ENCODE peak calls at places on chromosomes 12 and 14, in nine cellular contexts. One of them, this sample, is unnamed.

GRCh38 chr12:75722714-75723200 is 211.3 kb upstream of the KRR1 start:
- DNase-seq in heart right ventricle: peak
- DNase-seq in GM20000: peak
- DNase-seq in AG09319: peak
- DNase-seq in fibroblast of mammary gland: peak
- DNase-seq in cardiac muscle cell: no peak
- DNase-seq in stomach: no peak
- DNase-seq in astrocyte of the spinal cord: peak
- DNase-seq in right lobe of liver: no peak
- DNase-seq in this sample: no peak

GRCh38 chr12:57779736-57780135 is 2.9 kb upstream of the TSFM start:
- DNase-seq in astrocyte of the spinal cord: no peak
- DNase-seq in cardiac muscle cell: no peak
- DNase-seq in fibroblast of mammary gland: peak
- DNase-seq in heart right ventricle: no peak
- DNase-seq in GM20000: no peak
- DNase-seq in AG09319: no peak
- DNase-seq in stomach: no peak
- DNase-seq in right lobe of liver: no peak
- DNase-seq in this sample: no peak

GRCh38 chr12:22083167-22083566 is 37.1 kb downstream of the CMAS start:
- DNase-seq in astrocyte of the spinal cord: peak
- DNase-seq in heart right ventricle: no peak
- DNase-seq in fibroblast of mammary gland: peak
- DNase-seq in GM20000: peak
- DNase-seq in cardiac muscle cell: peak
- DNase-seq in right lobe of liver: no peak
- DNase-seq in AG09319: peak
- DNase-seq in stomach: no peak
- DNase-seq in this sample: no peak

GRCh38 chr14:95516554-95517209 is at the start of gene SYNE3:
- DNase-seq in GM20000: peak
- DNase-seq in heart right ventricle: peak
- DNase-seq in AG09319: no peak
- DNase-seq in cardiac muscle cell: peak
- DNase-seq in astrocyte of the spinal cord: no peak
- DNase-seq in right lobe of liver: peak
- DNase-seq in fibroblast of mammary gland: no peak
- DNase-seq in stomach: peak
- DNase-seq in this sample: peak

GRCh38 chr14:51457858-51458562 is 193.7 kb upstream of the FRMD6 start:
- DNase-seq in AG09319: no peak
- DNase-seq in cardiac muscle cell: no peak
- DNase-seq in stomach: no peak
- DNase-seq in heart right ventricle: no peak
- DNase-seq in GM20000: no peak
- DNase-seq in fibroblast of mammary gland: no peak
- DNase-seq in right lobe of liver: no peak
- DNase-seq in astrocyte of the spinal cord: no peak
- DNase-seq in this sample: no peak

GRCh38 chr14:72932893-72933292 is 6.6 kb downstream of the DCAF4 start:
- DNase-seq in cardiac muscle cell: no peak
- DNase-seq in stomach: no peak
- DNase-seq in astrocyte of the spinal cord: no peak
- DNase-seq in heart right ventricle: no peak
- DNase-seq in AG09319: no peak
- DNase-seq in GM20000: no peak
- DNase-seq in fibroblast of mammary gland: no peak
- DNase-seq in right lobe of liver: no peak
- DNase-seq in this sample: no peak

GRCh38 chr12:15556411-15556810 is 232.8 kb downstream of the EPS8 start:
- DNase-seq in right lobe of liver: no peak
- DNase-seq in AG09319: no peak
- DNase-seq in heart right ventricle: no peak
- DNase-seq in GM20000: no peak
- DNase-seq in stomach: no peak
- DNase-seq in cardiac muscle cell: no peak
- DNase-seq in fibroblast of mammary gland: no peak
- DNase-seq in astrocyte of the spinal cord: no peak
- DNase-seq in this sample: no peak

GRCh38 chr12:53066594-53066978 is 12.6 kb downstream of the SPRYD3 start:
- DNase-seq in cardiac muscle cell: no peak
- DNase-seq in astrocyte of the spinal cord: no peak
- DNase-seq in AG09319: no peak
- DNase-seq in heart right ventricle: no peak
- DNase-seq in right lobe of liver: no peak
- DNase-seq in stomach: peak
- DNase-seq in fibroblast of mammary gland: no peak
- DNase-seq in GM20000: no peak
- DNase-seq in this sample: no peak

GRCh38 chr14:92093320-92093719 is 13.1 kb downstream of the ATXN3 start:
- DNase-seq in AG09319: no peak
- DNase-seq in astrocyte of the spinal cord: no peak
- DNase-seq in stomach: no peak
- DNase-seq in right lobe of liver: no peak
- DNase-seq in cardiac muscle cell: no peak
- DNase-seq in heart right ventricle: no peak
- DNase-seq in GM20000: no peak
- DNase-seq in fibroblast of mammary gland: peak
- DNase-seq in this sample: no peak

GRCh38 chr14:94109915-94110250 is 653 bp upstream of the IFI27 start:
- DNase-seq in AG09319: no peak
- DNase-seq in fibroblast of mammary gland: no peak
- DNase-seq in heart right ventricle: no peak
- DNase-seq in GM20000: no peak
- DNase-seq in astrocyte of the spinal cord: no peak
- DNase-seq in cardiac muscle cell: no peak
- DNase-seq in right lobe of liver: no peak
- DNase-seq in stomach: no peak
- DNase-seq in this sample: no peak

GRCh38 chr12:117832459-117833457 is 136.0 kb downstream of the KSR2 start:
- DNase-seq in astrocyte of the spinal cord: peak
- DNase-seq in heart right ventricle: no peak
- DNase-seq in stomach: no peak
- DNase-seq in GM20000: no peak
- DNase-seq in AG09319: no peak
- DNase-seq in right lobe of liver: no peak
- DNase-seq in fibroblast of mammary gland: peak
- DNase-seq in cardiac muscle cell: no peak
- DNase-seq in this sample: no peak

DNA sequence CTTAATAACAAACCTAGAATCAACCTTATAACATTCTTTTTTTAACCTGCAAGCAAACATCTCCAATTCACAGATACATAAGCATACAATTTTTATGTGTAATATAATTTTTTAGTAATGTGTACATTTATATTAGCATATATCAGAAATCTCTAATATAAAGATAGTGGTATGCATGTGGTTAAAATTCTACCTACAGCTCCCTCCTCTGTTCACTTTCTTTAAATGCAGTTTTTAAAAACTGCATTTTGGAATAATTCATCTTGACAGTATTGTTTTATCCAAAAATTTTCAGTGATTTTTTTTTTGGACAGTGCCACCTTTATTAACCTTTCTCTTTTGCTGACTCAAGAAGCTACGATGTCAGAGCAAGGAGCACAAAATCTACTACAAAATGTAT is 13.2 kb upstream of the RXYLT1 start:
- DNase-seq in right lobe of liver: no peak
- DNase-seq in cardiac muscle cell: no peak
- DNase-seq in stomach: no peak
- DNase-seq in heart right ventricle: no peak
- DNase-seq in GM20000: no peak
- DNase-seq in AG09319: no peak
- DNase-seq in fibroblast of mammary gland: no peak
- DNase-seq in astrocyte of the spinal cord: no peak
- DNase-seq in this sample: no peak
- TF ChIP-seq CTCF in right lobe of liver: no peak
- TF ChIP-seq CTCF in cardiac muscle cell: peak
- TF ChIP-seq CTCF in stomach: no peak
- TF ChIP-seq CTCF in heart right ventricle: peak
- TF ChIP-seq CTCF in GM20000: no peak
- TF ChIP-seq CTCF in AG09319: peak
- TF ChIP-seq CTCF in fibroblast of mammary gland: peak
- TF ChIP-seq CTCF in astrocyte of the spinal cord: peak
- TF ChIP-seq CTCF in this sample: no peak

GRCh38 chr12:105233045-105233905 is 2.7 kb downstream of the APPL2 start:
- DNase-seq in heart right ventricle: no peak
- DNase-seq in cardiac muscle cell: no peak
- DNase-seq in fibroblast of mammary gland: peak
- DNase-seq in stomach: no peak
- DNase-seq in right lobe of liver: no peak
- DNase-seq in astrocyte of the spinal cord: no peak
- DNase-seq in AG09319: no peak
- DNase-seq in GM20000: no peak
- DNase-seq in this sample: no peak

GRCh38 chr12:105234197-105234596 is 1.8 kb downstream of the APPL2 start:
- DNase-seq in stomach: no peak
- DNase-seq in GM20000: no peak
- DNase-seq in heart right ventricle: no peak
- DNase-seq in cardiac muscle cell: no peak
- DNase-seq in fibroblast of mammary gland: no peak
- DNase-seq in AG09319: no peak
- DNase-seq in right lobe of liver: no peak
- DNase-seq in astrocyte of the spinal cord: no peak
- DNase-seq in this sample: no peak

GRCh38 chr12:105237671-105238070 is 1.7 kb upstream of the APPL2 start:
- DNase-seq in stomach: no peak
- DNase-seq in AG09319: no peak
- DNase-seq in cardiac muscle cell: no peak
- DNase-seq in heart right ventricle: no peak
- DNase-seq in right lobe of liver: no peak
- DNase-seq in astrocyte of the spinal cord: no peak
- DNase-seq in fibroblast of mammary gland: no peak
- DNase-seq in GM20000: no peak
- DNase-seq in this sample: no peak

GRCh38 chr12:105235299-105235746 is 651 bp downstream of the APPL2 start:
- DNase-seq in cardiac muscle cell: no peak
- DNase-seq in GM20000: peak
- DNase-seq in fibroblast of mammary gland: peak
- DNase-seq in stomach: no peak
- DNase-seq in astrocyte of the spinal cord: peak
- DNase-seq in right lobe of liver: no peak
- DNase-seq in AG09319: no peak
- DNase-seq in heart right ventricle: no peak
- DNase-seq in this sample: no peak

GRCh38 chr12:105235747-105236476 is at the start of gene APPL2:
- DNase-seq in right lobe of liver: peak
- DNase-seq in GM20000: peak
- DNase-seq in fibroblast of mammary gland: peak
- DNase-seq in astrocyte of the spinal cord: peak
- DNase-seq in cardiac muscle cell: peak
- DNase-seq in heart right ventricle: peak
- DNase-seq in AG09319: peak
- DNase-seq in stomach: peak
- DNase-seq in this sample: peak
- TF ChIP-seq CTCF in right lobe of liver: peak
- TF ChIP-seq CTCF in GM20000: no peak
- TF ChIP-seq CTCF in fibroblast of mammary gland: no peak
- TF ChIP-seq CTCF in astrocyte of the spinal cord: no peak
- TF ChIP-seq CTCF in cardiac muscle cell: peak
- TF ChIP-seq CTCF in heart right ventricle: peak
- TF ChIP-seq CTCF in AG09319: no peak
- TF ChIP-seq CTCF in stomach: peak
- TF ChIP-seq CTCF in this sample: peak

GRCh38 chr12:130706311-130706710 is 9.8 kb downstream of the RIMBP2 start:
- DNase-seq in heart right ventricle: no peak
- DNase-seq in fibroblast of mammary gland: no peak
- DNase-seq in right lobe of liver: no peak
- DNase-seq in AG09319: no peak
- DNase-seq in cardiac muscle cell: no peak
- DNase-seq in astrocyte of the spinal cord: no peak
- DNase-seq in stomach: peak
- DNase-seq in GM20000: no peak
- DNase-seq in this sample: no peak

GRCh38 chr12:130705174-130705880 is 10.8 kb downstream of the RIMBP2 start:
- DNase-seq in GM20000: no peak
- DNase-seq in AG09319: no peak
- DNase-seq in cardiac muscle cell: no peak
- DNase-seq in heart right ventricle: no peak
- DNase-seq in stomach: no peak
- DNase-seq in right lobe of liver: no peak
- DNase-seq in astrocyte of the spinal cord: no peak
- DNase-seq in fibroblast of mammary gland: no peak
- DNase-seq in this sample: no peak

GRCh38 chr12:130708648-130709047 is 7.5 kb downstream of the RIMBP2 start:
- DNase-seq in cardiac muscle cell: no peak
- DNase-seq in fibroblast of mammary gland: no peak
- DNase-seq in heart right ventricle: no peak
- DNase-seq in astrocyte of the spinal cord: no peak
- DNase-seq in AG09319: no peak
- DNase-seq in right lobe of liver: no peak
- DNase-seq in stomach: peak
- DNase-seq in GM20000: no peak
- DNase-seq in this sample: no peak

GRCh38 chr12:130707571-130707891 is 8.6 kb downstream of the RIMBP2 start:
- DNase-seq in GM20000: no peak
- DNase-seq in right lobe of liver: no peak
- DNase-seq in fibroblast of mammary gland: no peak
- DNase-seq in heart right ventricle: no peak
- DNase-seq in cardiac muscle cell: no peak
- DNase-seq in stomach: peak
- DNase-seq in AG09319: no peak
- DNase-seq in astrocyte of the spinal cord: no peak
- DNase-seq in this sample: no peak

GRCh38 chr12:130706885-130707570 is 9.1 kb downstream of the RIMBP2 start:
- DNase-seq in heart right ventricle: no peak
- DNase-seq in fibroblast of mammary gland: no peak
- DNase-seq in GM20000: no peak
- DNase-seq in AG09319: no peak
- DNase-seq in stomach: no peak
- DNase-seq in astrocyte of the spinal cord: no peak
- DNase-seq in right lobe of liver: no peak
- DNase-seq in cardiac muscle cell: no peak
- DNase-seq in this sample: no peak
- TF ChIP-seq CTCF in heart right ventricle: no peak
- TF ChIP-seq CTCF in fibroblast of mammary gland: no peak
- TF ChIP-seq CTCF in GM20000: no peak
- TF ChIP-seq CTCF in AG09319: no peak
- TF ChIP-seq CTCF in stomach: no peak
- TF ChIP-seq CTCF in astrocyte of the spinal cord: no peak
- TF ChIP-seq CTCF in right lobe of liver: no peak
- TF ChIP-seq CTCF in cardiac muscle cell: no peak
- TF ChIP-seq CTCF in this sample: no peak

DNA sequence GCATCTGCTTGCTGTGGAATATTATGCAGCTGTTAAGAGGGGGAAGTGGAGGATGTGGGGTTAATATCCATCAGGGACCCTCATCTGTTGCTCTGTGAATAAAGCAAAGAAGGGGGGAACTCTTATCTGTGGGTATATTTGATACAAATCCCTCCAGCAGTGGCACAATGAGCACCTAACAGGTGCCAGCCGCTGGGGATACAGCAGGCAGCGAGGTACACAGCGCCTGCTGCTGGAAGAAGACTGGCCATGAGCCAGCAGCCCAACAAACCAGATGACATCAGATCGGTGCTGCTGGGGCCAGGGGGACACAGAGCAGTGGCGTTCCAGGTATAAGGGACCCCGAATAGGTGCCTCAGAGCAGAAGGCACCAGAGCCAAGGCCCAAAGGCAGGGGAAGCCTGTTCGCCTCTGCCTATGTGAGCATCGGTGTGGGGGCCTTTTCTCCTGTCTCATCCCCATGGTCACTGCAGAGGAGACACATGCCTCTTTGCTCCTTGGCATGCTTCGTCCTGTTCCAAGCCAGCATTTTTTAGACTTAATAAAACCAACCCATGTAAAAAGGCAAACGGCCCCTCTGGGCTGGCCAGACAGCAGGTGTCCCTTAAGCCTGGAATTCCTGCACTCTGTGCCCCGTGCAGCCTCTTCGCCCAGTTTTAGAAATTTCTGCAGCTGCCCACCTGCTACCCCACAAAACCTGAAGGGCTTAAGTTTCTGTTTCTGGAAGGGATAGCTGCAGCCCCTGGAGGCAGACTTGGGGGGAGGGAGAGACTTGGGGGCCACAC is 1.6 kb upstream of the CKB start:
- DNase-seq in cardiac muscle cell: no peak
- DNase-seq in AG09319: no peak
- DNase-seq in stomach: no peak
- DNase-seq in astrocyte of the spinal cord: no peak
- DNase-seq in heart right ventricle: no peak
- DNase-seq in right lobe of liver: no peak
- DNase-seq in fibroblast of mammary gland: no peak
- DNase-seq in GM20000: no peak
- DNase-seq in this sample: no peak
- TF ChIP-seq CTCF in cardiac muscle cell: no peak
- TF ChIP-seq CTCF in AG09319: no peak
- TF ChIP-seq CTCF in stomach: no peak
- TF ChIP-seq CTCF in astrocyte of the spinal cord: no peak
- TF ChIP-seq CTCF in heart right ventricle: no peak
- TF ChIP-seq CTCF in right lobe of liver: no peak
- TF ChIP-seq CTCF in fibroblast of mammary gland: no peak
- TF ChIP-seq CTCF in GM20000: no peak
- TF ChIP-seq CTCF in this sample: no peak

This sample was measured in nephron progenitor cell.